ENCODE peak calls at places on chromosomes 1 and 21, in eight cellular contexts. W is ascending aorta; Q is IMR-90; X is CD8-positive, alpha-beta T cell; Z is mammary epithelial cell; C is small intestine; E is sigmoid colon; P is right cardiac atrium. H is an unnamed sample.

GRCh38 chr21:14753466-14754258 is 207.5 kb upstream of the SAMSN1 start:
- DNase-seq in W (no peak), C (no peak), Z (no peak), X (no peak), Q (no peak), P (no peak), E (no peak), H (no peak)

GRCh38 chr1:108686609-108687313 is 5.3 kb upstream of the PRPF38B start:
- DNase-seq in X (no peak), E (no peak), P (no peak), Q (peak; percentile 52), W (no peak), Z (no peak), C (no peak), H (peak; percentile 56)

GRCh38 chr1:226098870-226099832 is 36.6 kb downstream of the H3-3A start:
- DNase-seq in W (no peak), Z (peak; percentile 58), C (no peak), E (no peak), Q (no peak), P (no peak), X (no peak), H (no peak)

GRCh38 chr1:193070942-193071341 is 11.5 kb downstream of the RO60 start:
- DNase-seq in P (no peak), Q (no peak), X (no peak), W (no peak), E (no peak), Z (no peak), C (no peak), H (no peak)

GRCh38 chr1:155910621-155911121 is 478 bp downstream of the RIT1 start:
- DNase-seq in P (no peak), Q (peak; percentile 42), W (no peak), E (peak; percentile 69), C (peak; percentile 32), Z (peak; percentile 34), X (no peak), H (peak; percentile 63)

GRCh38 chr21:16608209-16608830 is 878.5 kb downstream of the USP25 start:
- DNase-seq in P (no peak), C (no peak), E (no peak), Z (peak; percentile 22), Q (no peak), W (no peak), X (no peak), H (no peak)

GRCh38 chr21:31665397-31665796 is 5.9 kb downstream of the SOD1 start:
- DNase-seq in E (no peak), W (no peak), X (no peak), C (no peak), P (peak; percentile 18), Q (peak; percentile 54), Z (peak; percentile 20), H (no peak)

GRCh38 chr1:163361123-163361934 is 39.6 kb downstream of the NUF2 start:
- DNase-seq in E (no peak), W (no peak), Z (peak; percentile 12), C (peak; percentile 29), Q (no peak), X (no peak), P (no peak), H (peak; percentile 35)

GRCh38 chr1:210201671-210202070 is 30.9 kb upstream of the SERTAD4 start:
- DNase-seq in X (no peak), P (no peak), Q (peak; percentile 27), E (no peak), Z (no peak), W (no peak), C (no peak), H (peak; percentile 8)

GRCh38 chr1:87279201-87279860 is 49.3 kb upstream of the LMO4 start:
- DNase-seq in X (no peak), P (no peak), W (peak; percentile 66), C (no peak), Q (peak; percentile 6), Z (no peak), E (no peak), H (no peak)

GRCh38 chr1:209545423-209545822 is 38.1 kb upstream of the CAMK1G start:
- DNase-seq in E (no peak), W (no peak), C (no peak), Z (no peak), Q (no peak), P (no peak), X (no peak), H (no peak)

GRCh38 chr1:37553598-37553926 is 531 bp downstream of the SNIP1 start:
- DNase-seq in E (no peak), Q (no peak), C (no peak), X (no peak), W (no peak), Z (no peak), P (no peak), H (no peak)

GRCh38 chr1:151406176-151406575 is 6.8 kb downstream of the PSMB4 start:
- DNase-seq in E (no peak), Q (no peak), Z (no peak), W (no peak), P (no peak), C (no peak), X (no peak), H (no peak)

GRCh38 chr1:43536196-43536863 is 5.6 kb downstream of the PTPRF start:
- DNase-seq in W (no peak), X (no peak), Z (no peak), Q (no peak), E (no peak), P (no peak), C (no peak), H (no peak)

GRCh38 chr1:230279583-230279945 is 146.6 kb downstream of the PGBD5 start:
- DNase-seq in X (no peak), Q (no peak), Z (no peak), C (no peak), W (peak; percentile 52), P (no peak), E (peak; percentile 57), H (no peak)

GRCh38 chr1:39676951-39677350 is 5.0 kb upstream of the NT5C1A start:
- DNase-seq in Z (no peak), E (no peak), W (no peak), P (no peak), C (no peak), Q (no peak), X (no peak), H (no peak)

GRCh38 chr1:21689531-21690165 is 20.5 kb upstream of the RAP1GAP start:
- DNase-seq in W (no peak), Q (no peak), Z (no peak), X (no peak), E (no peak), C (no peak), P (no peak), H (no peak)

DNA sequence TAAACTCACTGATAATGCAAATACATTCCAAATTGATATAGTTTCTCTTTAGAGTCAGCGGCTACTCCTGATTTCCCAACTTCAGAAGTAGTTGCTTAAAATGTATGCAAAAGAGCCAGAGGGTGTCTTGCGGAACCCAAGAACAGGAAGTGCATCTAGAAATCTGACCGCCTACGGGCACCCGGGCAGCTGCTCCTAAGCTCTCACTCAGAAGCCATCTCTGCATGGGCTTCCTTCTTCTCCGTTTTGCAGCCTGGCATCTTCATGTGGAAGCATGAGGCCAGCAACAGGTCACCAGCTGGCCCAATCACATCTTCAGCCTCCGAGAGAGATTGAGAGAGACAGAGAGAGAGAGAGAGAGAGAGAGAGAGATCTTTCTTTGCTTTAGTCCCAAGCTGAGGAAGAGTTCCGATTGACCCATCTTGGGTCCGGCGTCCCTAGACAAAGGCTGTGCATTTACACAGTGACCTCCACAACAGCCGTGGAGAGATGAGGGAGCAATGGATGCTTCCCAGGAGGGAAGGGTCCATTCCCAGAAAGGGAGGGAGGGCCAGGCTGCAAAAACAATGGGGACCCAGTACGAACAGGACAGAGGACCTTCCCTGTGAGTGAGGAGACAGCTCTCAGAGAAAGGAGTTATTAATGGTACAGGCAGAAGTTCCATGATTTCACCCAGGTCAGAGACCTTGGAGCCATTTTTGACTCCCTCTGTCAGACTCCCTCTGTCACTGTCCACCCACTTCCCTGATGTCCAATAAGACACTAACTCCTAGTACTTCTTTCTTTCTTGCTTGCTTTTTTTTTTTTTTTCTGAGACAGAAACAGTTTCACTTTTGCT is 28.2 kb upstream of the SLC30A1 start:
- DNase-seq in C (no peak), Z (no peak), E (no peak), X (peak; percentile 53), Q (no peak), W (no peak), P (peak; percentile 66), H (no peak)
- H3K4me3 ChIP-seq in C (no peak overlapping the region), Z (no peak overlapping the region), E (peak overlapping the region; percentile 22), X (peak overlapping the region; percentile 25), Q (no peak overlapping the region), W (no peak overlapping the region), P (no peak overlapping the region), H (no peak overlapping the region)

DNA sequence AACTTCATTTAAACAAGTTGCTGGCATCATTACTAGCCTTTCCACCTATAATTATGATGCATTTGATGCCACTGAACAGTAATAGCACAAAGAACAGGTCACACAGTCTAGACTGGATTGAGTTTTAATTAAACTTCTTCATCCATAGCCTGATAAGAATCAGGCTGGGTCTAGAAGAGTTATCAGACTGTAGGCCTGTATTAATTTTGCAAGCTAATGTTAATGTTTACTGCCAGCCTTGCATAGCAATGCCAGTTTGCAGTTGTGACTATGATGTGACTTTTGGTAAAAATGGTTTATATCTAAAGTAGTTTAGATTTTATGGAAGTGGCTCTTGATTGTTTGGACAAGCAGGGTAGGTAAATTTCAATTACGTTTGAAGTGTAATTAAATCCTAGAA is 68.0 kb downstream of the PRKAA2 start:
- DNase-seq in Q (no peak), Z (no peak), P (no peak), X (no peak), C (no peak), W (no peak), E (no peak), H (no peak)
- H3K9me3 ChIP-seq in Q (no peaks in the 10 kb centered on the region), Z (no peaks in the 10 kb centered on the region), P (no peaks in the 10 kb centered on the region), X (no peaks in the 10 kb centered on the region), C (no peaks in the 10 kb centered on the region), W (no peaks in the 10 kb centered on the region), E (no peaks in the 10 kb centered on the region), H (no peaks in the 10 kb centered on the region)

GRCh38 chr1:7827134-7827955 is 25.5 kb downstream of the UTS2 start:
- DNase-seq in P (peak; percentile 54), Z (no peak), Q (no peak), W (no peak), X (peak; percentile 64), E (no peak), C (peak; percentile 5), H (no peak)
- H3K4me3 ChIP-seq in P (peak overlapping the region; percentile 29), Z (no peak overlapping the region), Q (peak overlapping the region; percentile 27), W (no peak overlapping the region), X (peak overlapping the region; percentile 26), E (peak overlapping the region; percentile 26), C (no peak overlapping the region), H (no peak overlapping the region)

GRCh38 chr21:34967509-34968289 is 81.4 kb downstream of the RUNX1 start:
- DNase-seq in Z (peak; percentile 10), X (no peak), E (no peak), C (no peak), W (no peak), P (no peak), Q (peak; percentile 35), H (no peak)

GRCh38 chr21:34969431-34970036 is 79.6 kb downstream of the RUNX1 start:
- DNase-seq in X (no peak), Q (no peak), P (no peak), W (no peak), E (no peak), Z (no peak), C (no peak), H (no peak)

GRCh38 chr21:34970566-34970965 is 78.5 kb downstream of the RUNX1 start:
- DNase-seq in P (no peak), E (no peak), Q (no peak), Z (no peak), W (no peak), C (no peak), X (no peak), H (no peak)

GRCh38 chr21:34970126-34970525 is 79.0 kb downstream of the RUNX1 start:
- DNase-seq in X (no peak), E (no peak), Z (no peak), C (no peak), W (no peak), Q (no peak), P (no peak), H (no peak)

GRCh38 chr21:34968414-34969333 is 80.4 kb downstream of the RUNX1 start:
- DNase-seq in Q (no peak), P (no peak), W (no peak), E (no peak), Z (no peak), X (no peak), C (no peak), H (no peak)
- H3K9me3 ChIP-seq in Q (no peaks in the 10 kb centered on the region), P (no peaks in the 10 kb centered on the region), W (no peaks in the 10 kb centered on the region), E (no peaks in the 10 kb centered on the region), Z (no peaks in the 10 kb centered on the region), X (no peaks in the 10 kb centered on the region), C (no peaks in the 10 kb centered on the region), H (no peaks in the 10 kb centered on the region)

H was measured in adipocyte.